ENCODE peak calls at places on chromosomes 2 and 18, in five cellular contexts. A, X, Z, L and O are unnamed samples.

GRCh38 chr2:164898475-164898874 is 56.9 kb downstream of the SLC38A11 start:
- DNase-seq in A (no peak), X (peak), Z (peak), L (no peak), O (no peak)

GRCh38 chr2:3348771-3349170 is 28.8 kb downstream of the EIPR1 start:
- DNase-seq in A (no peak), X (no peak), Z (no peak), L (no peak), O (no peak)

GRCh38 chr2:20781656-20782265 is 41.1 kb downstream of the LDAH start:
- DNase-seq in A (peak), X (peak), Z (peak), L (peak), O (peak)

GRCh38 chr2:191436368-191437055 is 191.3 kb downstream of the MYO1B start:
- DNase-seq in A (no peak), X (peak), Z (no peak), L (no peak), O (no peak)

GRCh38 chr2:45675130-45675812 is 23.8 kb downstream of the PRKCE start:
- DNase-seq in A (peak), X (no peak), Z (peak), L (peak), O (peak)

GRCh38 chr18:62420151-62420512 is 95.0 kb downstream of the TNFRSF11A start:
- DNase-seq in A (no peak), X (peak), Z (peak), L (peak), O (no peak)

GRCh38 chr2:65045651-65046050 is 10.6 kb upstream of the CEP68 start:
- DNase-seq in A (no peak), X (peak), Z (peak), L (no peak), O (peak)

GRCh38 chr2:149009928-149010461 is 28.5 kb upstream of the LYPD6B start:
- DNase-seq in A (no peak), X (no peak), Z (no peak), L (no peak), O (no peak)

GRCh38 chr18:78979058-78979680 is 449 bp upstream of the SALL3 start:
- DNase-seq in A (peak), X (no peak), Z (no peak), L (no peak), O (peak)

GRCh38 chr2:213451542-213452256 is 167.4 kb downstream of the SPAG16 start:
- DNase-seq in A (no peak), X (no peak), Z (no peak), L (no peak), O (peak)

GRCh38 chr2:47741637-47742036 is 41.3 kb upstream of the MSH6 start:
- DNase-seq in A (no peak), X (no peak), Z (no peak), L (no peak), O (no peak)

GRCh38 chr2:167183916-167184315 is 295.6 kb downstream of the XIRP2 start:
- DNase-seq in A (no peak), X (no peak), Z (no peak), L (no peak), O (no peak)

GRCh38 chr2:48126180-48126579 is 219.9 kb upstream of the FBXO11 start:
- DNase-seq in A (no peak), X (peak), Z (peak), L (no peak), O (no peak)

GRCh38 chr2:57407742-57408343 is 638.8 kb upstream of the VRK2 start:
- DNase-seq in A (no peak), X (peak), Z (no peak), L (no peak), O (no peak)

DNA sequence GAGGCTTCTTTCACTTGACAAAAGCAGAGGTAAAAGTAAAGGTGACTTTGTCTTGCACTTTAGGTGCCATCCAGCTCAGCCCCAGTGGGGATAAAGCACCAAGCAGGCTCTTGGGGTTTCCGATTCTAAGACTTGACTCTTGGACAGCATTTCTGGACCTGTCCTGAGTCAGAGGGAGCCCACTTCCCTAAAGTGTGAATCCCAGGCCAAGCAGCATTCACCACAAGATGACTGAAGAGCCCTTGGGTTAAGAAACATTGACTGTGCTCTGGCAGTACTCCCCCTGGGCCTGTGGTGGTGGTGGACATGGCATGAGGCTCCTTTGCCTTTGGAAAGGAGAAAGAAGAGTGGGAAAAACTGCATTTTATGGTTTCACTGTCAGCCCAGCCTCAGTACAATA is 638.0 kb upstream of the VRK2 start:
- DNase-seq in A (no peak), X (no peak), Z (no peak), L (no peak), O (no peak)
- H3K4me3 ChIP-seq in A (no peak), X (no peak), Z (no peak), L (no peak), O (no peak)

GRCh38 chr2:233379034-233379433 is 24.7 kb downstream of the DGKD start:
- DNase-seq in A (no peak), X (no peak), Z (no peak), L (no peak), O (no peak)

GRCh38 chr2:233381013-233381995 is 27.0 kb downstream of the DGKD start:
- DNase-seq in A (no peak), X (peak), Z (no peak), L (peak), O (no peak)

GRCh38 chr2:233375490-233376314 is 21.4 kb downstream of the DGKD start:
- DNase-seq in A (peak), X (no peak), Z (no peak), L (no peak), O (no peak)

GRCh38 chr2:233380132-233381012 is 26.1 kb downstream of the DGKD start:
- DNase-seq in A (no peak), X (no peak), Z (no peak), L (no peak), O (peak)

DNA sequence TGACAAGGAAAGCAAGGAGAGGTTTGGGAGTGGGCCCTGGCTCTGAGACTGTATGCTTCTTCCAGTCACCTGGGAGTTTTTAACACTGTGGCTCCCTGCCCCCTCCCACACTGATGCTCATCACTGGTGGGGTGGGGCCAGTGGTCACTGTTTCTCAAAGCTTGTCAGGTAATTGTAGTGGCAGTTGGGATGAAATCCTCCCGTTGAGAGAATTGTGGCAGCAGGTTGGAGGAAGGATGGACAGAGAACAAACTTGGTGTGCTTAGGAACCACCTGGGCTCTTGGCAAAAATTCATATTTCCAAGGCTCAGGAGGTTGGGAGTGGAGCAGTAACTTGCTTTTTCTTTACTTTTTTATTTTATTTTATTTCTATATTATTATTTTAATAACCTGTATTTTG is 25.1 kb downstream of the DGKD start:
- DNase-seq in A (no peak), X (no peak), Z (no peak), L (no peak), O (no peak)
- H3K4me3 ChIP-seq in A (no peak), X (no peak), Z (no peak), L (no peak), O (no peak)

GRCh38 chr2:100223502-100223901 is 81.1 kb upstream of the AFF3 start:
- DNase-seq in A (no peak), X (no peak), Z (no peak), L (no peak), O (no peak)
- H3K4me3 ChIP-seq in A (no peak), X (no peak), Z (no peak), L (no peak), O (no peak)

GRCh38 chr18:8800445-8800844 is 95.1 kb downstream of the MTCL1 start:
- DNase-seq in A (peak), X (peak), Z (peak), L (peak), O (peak)

GRCh38 chr18:8799593-8799992 is 94.2 kb downstream of the MTCL1 start:
- DNase-seq in A (no peak), X (no peak), Z (no peak), L (no peak), O (no peak)

GRCh38 chr18:8798996-8799395 is 93.6 kb downstream of the MTCL1 start:
- DNase-seq in A (no peak), X (peak), Z (no peak), L (peak), O (no peak)

GRCh38 chr18:8800876-8801262 is 95.5 kb downstream of the MTCL1 start:
- DNase-seq in A (no peak), X (no peak), Z (no peak), L (no peak), O (no peak)

DNA sequence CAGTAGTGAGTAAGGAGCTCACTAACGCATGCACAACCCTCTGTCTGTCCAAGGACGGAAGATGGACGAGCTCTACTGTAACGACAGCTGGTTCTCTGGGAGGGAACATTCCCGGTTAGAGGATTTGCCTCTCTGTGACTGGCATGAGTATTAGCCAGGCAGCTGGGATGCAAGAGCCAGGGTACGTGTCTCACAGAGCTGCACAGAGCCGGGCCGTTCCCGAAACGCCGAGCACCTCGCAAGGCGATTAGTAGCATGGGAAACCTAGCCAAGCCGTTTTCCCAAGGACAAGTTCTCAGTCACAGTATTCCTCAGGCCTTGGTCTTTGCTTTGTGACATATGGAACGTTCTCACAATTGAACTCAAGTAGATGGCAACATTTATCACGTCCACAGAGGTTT is 94.7 kb downstream of the MTCL1 start:
- DNase-seq in A (no peak), X (no peak), Z (no peak), L (no peak), O (no peak)
- H3K4me3 ChIP-seq in A (no peak), X (peak), Z (no peak), L (peak), O (no peak)

DNA sequence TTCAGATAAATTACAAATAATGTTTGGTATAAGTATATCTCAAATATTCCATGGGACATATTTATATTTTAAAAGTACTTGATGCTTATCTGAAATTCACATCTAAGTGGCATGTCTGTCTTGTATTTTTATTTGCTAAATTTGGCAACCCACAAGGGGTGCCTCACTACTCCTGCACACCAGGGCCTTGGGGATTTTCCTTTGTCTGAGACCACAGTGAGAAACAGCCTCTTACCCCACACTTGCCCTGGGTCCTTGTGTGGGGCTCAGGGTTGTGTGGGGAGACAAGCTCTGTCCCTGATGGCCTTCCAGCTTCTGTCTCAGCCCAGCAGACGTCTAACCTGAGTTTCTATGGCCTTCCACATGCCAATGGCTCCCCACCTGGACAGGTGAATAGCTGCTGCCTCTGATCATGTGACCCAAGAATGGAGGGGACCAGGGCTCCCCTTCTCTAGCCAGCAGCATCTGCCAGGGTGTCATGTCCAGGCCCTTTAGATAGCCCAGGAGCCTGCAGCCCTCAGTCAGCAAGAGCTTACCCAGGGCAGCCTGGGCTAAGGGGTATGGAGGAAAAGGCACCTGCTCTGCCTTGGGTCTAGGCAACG is 49.5 kb upstream of the MRPL33 start:
- DNase-seq in A (no peak), X (no peak), Z (no peak), L (no peak), O (no peak)
- H3K4me3 ChIP-seq in A (no peak), X (no peak), Z (no peak), L (no peak), O (no peak)

GRCh38 chr2:62071126-62071598 is 124.8 kb upstream of the B3GNT2 start:
- DNase-seq in A (no peak), X (no peak), Z (peak), L (peak), O (peak)

DNA sequence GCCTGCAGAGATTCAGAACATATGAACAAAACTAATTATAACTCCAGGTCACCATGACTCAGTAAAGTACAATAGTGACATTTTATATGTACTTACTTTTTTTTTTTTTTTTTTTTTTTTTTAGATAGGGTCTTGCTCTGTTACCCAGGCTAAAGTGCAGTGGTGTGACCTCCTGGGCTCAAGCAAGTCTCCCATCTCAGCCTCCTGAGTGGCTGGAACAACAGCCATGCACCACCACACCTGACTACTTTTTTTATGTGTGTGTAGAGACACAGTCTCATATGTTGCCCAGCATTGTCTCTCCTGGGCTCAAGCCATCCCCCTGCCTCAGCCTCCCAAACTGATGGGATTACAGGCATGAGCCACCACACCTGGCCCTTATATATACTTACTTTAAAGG is 130.7 kb upstream of the B3GNT2 start:
- DNase-seq in A (no peak), X (no peak), Z (no peak), L (no peak), O (no peak)
- H3K4me3 ChIP-seq in A (no peak), X (no peak), Z (no peak), L (no peak), O (no peak)

GRCh38 chr18:11908182-11909080 is at the start of gene MPPE1:
- DNase-seq in A (peak), X (peak), Z (peak), L (peak), O (peak)

GRCh38 chr18:11906181-11906580 is 1.9 kb downstream of the MPPE1 start:
- DNase-seq in A (no peak), X (no peak), Z (no peak), L (no peak), O (no peak)

GRCh38 chr18:11909081-11909410 is 929 bp upstream of the MPPE1 start:
- DNase-seq in A (no peak), X (peak), Z (peak), L (no peak), O (no peak)

GRCh38 chr18:11905613-11906012 is 2.5 kb downstream of the MPPE1 start:
- DNase-seq in A (no peak), X (no peak), Z (no peak), L (no peak), O (peak)

DNA sequence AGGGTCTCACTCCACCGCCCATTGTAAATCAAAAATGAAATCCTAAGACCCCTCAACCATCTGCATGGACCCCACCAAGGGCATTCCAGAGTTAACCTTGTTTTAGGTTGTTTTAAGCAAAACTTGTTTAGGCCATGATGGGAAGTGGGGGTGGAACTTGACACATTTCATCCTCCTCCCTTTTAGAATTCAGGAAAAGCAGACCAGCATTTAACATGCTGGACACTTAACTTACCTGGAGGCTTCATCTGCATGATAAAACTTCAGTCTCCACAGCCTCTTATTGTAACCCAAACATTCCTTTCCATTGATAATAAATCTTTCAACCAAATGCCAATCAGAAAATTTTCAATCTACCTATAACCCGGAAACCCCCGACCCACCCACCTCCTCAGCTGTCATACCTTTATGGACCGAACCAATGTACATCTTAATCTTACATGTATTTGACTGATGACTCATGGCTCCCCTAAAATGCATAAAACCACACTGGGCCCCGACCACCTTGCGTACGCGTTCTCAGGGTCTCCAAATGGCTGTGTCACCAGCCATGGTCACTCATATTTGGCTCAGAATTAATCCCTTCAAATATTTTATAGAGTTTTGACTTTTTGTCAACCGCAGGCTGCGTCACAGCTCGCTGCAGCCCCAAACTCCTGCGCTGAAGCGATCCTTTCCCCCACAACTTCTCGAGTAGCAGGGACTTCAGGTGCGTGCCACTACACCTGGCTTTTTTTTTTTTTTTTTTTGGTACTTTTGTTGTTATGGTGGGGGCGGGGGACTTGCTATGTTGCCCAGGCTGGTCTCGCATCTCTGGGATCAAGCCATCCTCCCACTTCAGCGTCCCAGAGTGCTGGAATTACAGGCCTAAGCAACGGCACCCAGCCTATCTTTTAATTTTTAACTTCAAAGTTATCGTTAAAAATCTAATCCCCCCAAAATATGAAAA is 917 bp downstream of the MPPE1 start:
- DNase-seq in A (no peak), X (peak), Z (peak), L (no peak), O (peak)
- H3K4me3 ChIP-seq in A (peak), X (peak), Z (peak), L (peak), O (no peak)